ENCODE peak calls at places on chromosomes 13 and 19, in eight cellular contexts. Z is uterus, E is NCI-H2107, M is NCI-H774, Q is ELR, U is Ammon's horn, Y is AG08396, L is progenitor cell of endocrine pancreas. X is an unnamed sample.

GRCh38 chr13:77720988-77721387 is 23.5 kb downstream of the SLAIN1 start:
- DNase-seq in M (no peak), E (no peak), Y (no peak), Q (no peak), L (no peak), U (no peak), Z (no peak), X (no peak)

GRCh38 chr19:50897191-50897607 is 14.0 kb downstream of the KLK4 start:
- DNase-seq in Z (no peak), Y (no peak), L (no peak), Q (no peak), M (no peak), E (no peak), U (no peak), X (no peak)

GRCh38 chr19:40962460-40962961 is 28.6 kb upstream of the CYP2B6 start:
- DNase-seq in Q (peak; percentile 37), M (no peak), U (no peak), Y (peak; percentile 18), E (no peak), L (no peak), Z (no peak), X (peak; percentile 89)

GRCh38 chr13:60583911-60584753 is 187.1 kb downstream of the TDRD3 start:
- DNase-seq in E (no peak), M (no peak), L (no peak), Z (peak; percentile 32), U (peak; percentile 66), Q (peak; percentile 64), Y (peak; percentile 36), X (peak; percentile 93)

GRCh38 chr13:108769213-108770070 is 140.0 kb downstream of the MYO16 start:
- DNase-seq in E (no peak), U (no peak), Q (no peak), Y (no peak), M (no peak), L (no peak), Z (no peak), X (peak; percentile 58)

GRCh38 chr13:90008707-90009149 is 1338.8 kb upstream of the MIR17HG start:
- DNase-seq in Y (no peak), L (no peak), M (no peak), U (no peak), Z (no peak), Q (peak; percentile 21), E (no peak), X (no peak)

GRCh38 chr13:39676315-39676876 is 20.9 kb downstream of the COG6 start:
- DNase-seq in E (peak; percentile 14), M (no peak), Q (peak; percentile 76), Y (no peak), Z (no peak), L (no peak), U (peak; percentile 57), X (peak; percentile 78)

GRCh38 chr19:54030895-54031586 is 32.7 kb downstream of the VSTM1 start:
- DNase-seq in Z (no peak), M (no peak), Y (no peak), Q (peak; percentile 40), L (no peak), U (no peak), E (no peak), X (peak; percentile 52)

GRCh38 chr19:18846862-18847515 is 15.2 kb downstream of the UPF1 start:
- DNase-seq in U (peak; percentile 87), Z (peak; percentile 82), M (peak; percentile 8), L (peak; percentile 67), Y (peak; percentile 90), E (no peak), Q (peak; percentile 82), X (peak; percentile 85)